ENCODE peak calls at places on chromosome 16, in five cellular contexts. D is left lung; Z is WTC11; V is CD4-positive, alpha-beta T cell; S is NCI-H2029. J is an unnamed sample.

GRCh38 chr16:89304941-89305705 is 87.6 kb downstream of the ZNF778 start:
- DNase-seq in D (no peak), Z (no peak), S (no peak), V (no peak), J (no peak)

GRCh38 chr16:66900721-66901441 is 17.8 kb downstream of the CDH16 start:
- DNase-seq in V (no peak), Z (no peak), D (peak; percentile 75), S (no peak), J (no peak)

GRCh38 chr16:25126820-25127232 is 15.3 kb downstream of the LCMT1 start:
- DNase-seq in S (peak; percentile 29), Z (no peak), D (peak; percentile 55), V (no peak), J (peak; percentile 9)

GRCh38 chr16:61862221-61862620 is 174.0 kb downstream of the CDH8 start:
- DNase-seq in D (no peak), V (no peak), S (no peak), Z (no peak), J (no peak)

GRCh38 chr16:1414532-1415265 is at the start of gene UNKL:
- DNase-seq in V (peak; percentile 83), S (peak; percentile 27), D (peak; percentile 78), Z (peak; percentile 80), J (peak; percentile 75)

GRCh38 chr16:74742051-74742481 is 32.6 kb downstream of the FA2H start:
- DNase-seq in D (no peak), S (no peak), V (no peak), Z (no peak), J (no peak)

GRCh38 chr16:81610936-81611335 is 166.3 kb downstream of the CMIP start:
- DNase-seq in V (no peak), S (no peak), D (no peak), Z (no peak), J (no peak)

GRCh38 chr16:68382296-68382718 is 66.0 kb downstream of the SMPD3 start:
- DNase-seq in V (no peak), S (no peak), Z (peak; percentile 59), D (no peak), J (no peak)

GRCh38 chr16:70407811-70408274 is 31.1 kb downstream of the ST3GAL2 start:
- DNase-seq in D (no peak), V (no peak), Z (no peak), S (no peak), J (no peak)

GRCh38 chr16:3413730-3414379 is 12.8 kb downstream of the ZNF174 start:
- DNase-seq in S (no peak), V (no peak), Z (peak; percentile 64), D (no peak), J (no peak)

GRCh38 chr16:3017806-3018506 is at the start of gene CLDN6:
- DNase-seq in S (no peak), Z (peak; percentile 99), D (no peak), V (no peak), J (no peak)

GRCh38 chr16:79848739-79849518 is 248.4 kb upstream of the MAF start:
- DNase-seq in D (no peak), S (no peak), V (no peak), Z (no peak), J (no peak)

GRCh38 chr16:21167360-21167759 is 8.9 kb downstream of the LDAF1 start:
- DNase-seq in S (no peak), Z (no peak), V (no peak), D (no peak), J (no peak)

GRCh38 chr16:85007815-85008214 is 3.5 kb downstream of the ZDHHC7 start:
- DNase-seq in Z (no peak), D (no peak), V (no peak), S (no peak), J (no peak)

GRCh38 chr16:5616841-5617240 is 519.2 kb upstream of the EEF2KMT start:
- DNase-seq in D (no peak), Z (no peak), S (no peak), V (no peak), J (no peak)

GRCh38 chr16:3577302-3577752 is at the start of gene NLRC3:
- DNase-seq in V (peak; percentile 37), Z (no peak), D (no peak), S (no peak), J (peak; percentile 39)

GRCh38 chr16:55482056-55482455 is 3.1 kb downstream of the MMP2 start:
- DNase-seq in V (no peak), S (no peak), D (no peak), Z (no peak), J (no peak)

GRCh38 chr16:55480228-55480655 is 1.2 kb downstream of the MMP2 start:
- DNase-seq in V (no peak), Z (peak; percentile 44), S (no peak), D (peak; percentile 84), J (no peak)

GRCh38 chr16:97822-98221 is 19.8 kb downstream of the MPG start:
- DNase-seq in V (no peak), D (no peak), S (no peak), Z (no peak), J (no peak)

GRCh38 chr16:49524578-49525315 is 151.1 kb downstream of the C16orf78 start:
- DNase-seq in Z (no peak), S (no peak), V (no peak), D (no peak), J (no peak)

GRCh38 chr16:65572156-65572555 is 450.3 kb upstream of the CDH11 start:
- DNase-seq in D (no peak), Z (no peak), V (no peak), S (no peak), J (no peak)

GRCh38 chr16:68658974-68659360 is 13.9 kb downstream of the CDH3 start:
- DNase-seq in V (no peak), S (no peak), Z (no peak), D (no peak), J (no peak)

GRCh38 chr16:73610605-73611177 is 562.8 kb upstream of the ZFHX3 start:
- DNase-seq in Z (no peak), S (no peak), D (no peak), V (no peak), J (no peak)

GRCh38 chr16:55368205-55368604 is 44.2 kb downstream of the IRX6 start:
- DNase-seq in D (no peak), V (no peak), Z (no peak), S (no peak), J (no peak)

GRCh38 chr16:64254443-64255367 is 867.2 kb downstream of the CDH11 start:
- DNase-seq in V (no peak), D (no peak), S (no peak), Z (no peak), J (no peak)

GRCh38 chr16:87412996-87413421 is 20.9 kb downstream of the MAP1LC3B start:
- DNase-seq in S (no peak), D (no peak), V (no peak), Z (no peak), J (no peak)

GRCh38 chr16:59478806-59479205 is 744.7 kb upstream of the GOT2 start:
- DNase-seq in V (no peak), S (no peak), D (no peak), Z (no peak), J (no peak)

GRCh38 chr16:80670170-80670865 is 129.5 kb downstream of the DYNLRB2 start:
- DNase-seq in S (no peak), Z (no peak), V (no peak), D (no peak), J (no peak)

GRCh38 chr16:57042157-57043111 is 49.9 kb upstream of the CPNE2 start:
- DNase-seq in Z (no peak), V (peak; percentile 56), S (no peak), D (no peak), J (peak; percentile 27)